ENCODE peak calls at places on chromosomes 6 and 20, in ten cellular contexts. One of them, this sample, is unnamed.

GRCh38 chr6:52718535-52718934 is 44.7 kb downstream of the GSTA2 start:
- DNase-seq in hippocampal formation: no peak
- DNase-seq in AG04450: no peak
- DNase-seq in RWPE1: no peak
- DNase-seq in RCC 7860: no peak
- DNase-seq in GM13977: no peak
- DNase-seq in Panc1: no peak
- DNase-seq in brain microvascular endothelial cell: no peak
- DNase-seq in skeletal muscle cell: no peak
- DNase-seq in stimulated activated CD4-positive, alpha-beta T cell treated with anti-CD3 and anti-CD28 coated beads, Interleukin-15, amount 100 ng/mL, for 1 hour: no peak
- DNase-seq in this sample: no peak

GRCh38 chr6:99618649-99619408 is 12.2 kb downstream of the PRDM13 start:
- DNase-seq in RWPE1: no peak
- DNase-seq in AG04450: no peak
- DNase-seq in stimulated activated CD4-positive, alpha-beta T cell treated with anti-CD3 and anti-CD28 coated beads, Interleukin-15, amount 100 ng/mL, for 1 hour: no peak
- DNase-seq in hippocampal formation: no peak
- DNase-seq in brain microvascular endothelial cell: no peak
- DNase-seq in skeletal muscle cell: no peak
- DNase-seq in RCC 7860: no peak
- DNase-seq in Panc1: no peak
- DNase-seq in GM13977: no peak
- DNase-seq in this sample: no peak

GRCh38 chr20:36399147-36399968 is 93.2 kb downstream of the DLGAP4 start:
- DNase-seq in RWPE1: peak; percentile 63
- DNase-seq in AG04450: no peak
- DNase-seq in Panc1: peak; percentile 39
- DNase-seq in hippocampal formation: no peak
- DNase-seq in GM13977: peak; percentile 77
- DNase-seq in stimulated activated CD4-positive, alpha-beta T cell treated with anti-CD3 and anti-CD28 coated beads, Interleukin-15, amount 100 ng/mL, for 1 hour: no peak
- DNase-seq in skeletal muscle cell: no peak
- DNase-seq in RCC 7860: no peak
- DNase-seq in brain microvascular endothelial cell: peak; percentile 33
- DNase-seq in this sample: peak; percentile 14

GRCh38 chr6:20265842-20266241 is 53.6 kb upstream of the MBOAT1 start:
- DNase-seq in GM13977: no peak
- DNase-seq in hippocampal formation: no peak
- DNase-seq in RWPE1: peak; percentile 45
- DNase-seq in Panc1: no peak
- DNase-seq in stimulated activated CD4-positive, alpha-beta T cell treated with anti-CD3 and anti-CD28 coated beads, Interleukin-15, amount 100 ng/mL, for 1 hour: no peak
- DNase-seq in skeletal muscle cell: no peak
- DNase-seq in brain microvascular endothelial cell: no peak
- DNase-seq in AG04450: no peak
- DNase-seq in RCC 7860: no peak
- DNase-seq in this sample: no peak

GRCh38 chr6:166616261-166617226 is 10.5 kb downstream of the RPS6KA2 start:
- DNase-seq in stimulated activated CD4-positive, alpha-beta T cell treated with anti-CD3 and anti-CD28 coated beads, Interleukin-15, amount 100 ng/mL, for 1 hour: no peak
- DNase-seq in RCC 7860: no peak
- DNase-seq in GM13977: no peak
- DNase-seq in brain microvascular endothelial cell: no peak
- DNase-seq in Panc1: no peak
- DNase-seq in skeletal muscle cell: no peak
- DNase-seq in AG04450: no peak
- DNase-seq in RWPE1: no peak
- DNase-seq in hippocampal formation: no peak
- DNase-seq in this sample: no peak

GRCh38 chr6:43273707-43274106 is 24.4 kb upstream of the SLC22A7 start:
- DNase-seq in brain microvascular endothelial cell: no peak
- DNase-seq in Panc1: no peak
- DNase-seq in RCC 7860: no peak
- DNase-seq in GM13977: no peak
- DNase-seq in hippocampal formation: no peak
- DNase-seq in RWPE1: no peak
- DNase-seq in stimulated activated CD4-positive, alpha-beta T cell treated with anti-CD3 and anti-CD28 coated beads, Interleukin-15, amount 100 ng/mL, for 1 hour: no peak
- DNase-seq in skeletal muscle cell: no peak
- DNase-seq in AG04450: no peak
- DNase-seq in this sample: no peak

GRCh38 chr6:66508433-66508832 is 801.4 kb upstream of the EYS start:
- DNase-seq in RWPE1: peak; percentile 16
- DNase-seq in GM13977: no peak
- DNase-seq in stimulated activated CD4-positive, alpha-beta T cell treated with anti-CD3 and anti-CD28 coated beads, Interleukin-15, amount 100 ng/mL, for 1 hour: no peak
- DNase-seq in hippocampal formation: no peak
- DNase-seq in AG04450: peak; percentile 58
- DNase-seq in Panc1: no peak
- DNase-seq in RCC 7860: no peak
- DNase-seq in skeletal muscle cell: peak; percentile 5
- DNase-seq in brain microvascular endothelial cell: no peak
- DNase-seq in this sample: no peak

GRCh38 chr20:54132612-54133433 is 41.0 kb downstream of the CYP24A1 start:
- DNase-seq in skeletal muscle cell: peak; percentile 98
- DNase-seq in RWPE1: peak; percentile 97
- DNase-seq in brain microvascular endothelial cell: peak; percentile 96
- DNase-seq in Panc1: peak; percentile 66
- DNase-seq in GM13977: no peak
- DNase-seq in AG04450: peak; percentile 94
- DNase-seq in RCC 7860: peak; percentile 99
- DNase-seq in hippocampal formation: no peak
- DNase-seq in stimulated activated CD4-positive, alpha-beta T cell treated with anti-CD3 and anti-CD28 coated beads, Interleukin-15, amount 100 ng/mL, for 1 hour: no peak
- DNase-seq in this sample: no peak

GRCh38 chr6:74715362-74716068 is 490.3 kb downstream of the COL12A1 start:
- DNase-seq in hippocampal formation: no peak
- DNase-seq in AG04450: peak; percentile 18
- DNase-seq in Panc1: no peak
- DNase-seq in RWPE1: peak; percentile 24
- DNase-seq in brain microvascular endothelial cell: no peak
- DNase-seq in RCC 7860: no peak
- DNase-seq in stimulated activated CD4-positive, alpha-beta T cell treated with anti-CD3 and anti-CD28 coated beads, Interleukin-15, amount 100 ng/mL, for 1 hour: no peak
- DNase-seq in skeletal muscle cell: peak; percentile 47
- DNase-seq in GM13977: no peak
- DNase-seq in this sample: no peak

GRCh38 chr6:75204222-75204958 is 1.5 kb downstream of the COL12A1 start:
- DNase-seq in hippocampal formation: peak; percentile 34
- DNase-seq in brain microvascular endothelial cell: peak; percentile 91
- DNase-seq in RWPE1: peak; percentile 84
- DNase-seq in skeletal muscle cell: peak; percentile 85
- DNase-seq in GM13977: peak; percentile 73
- DNase-seq in AG04450: peak; percentile 88
- DNase-seq in Panc1: no peak
- DNase-seq in RCC 7860: peak; percentile 26
- DNase-seq in stimulated activated CD4-positive, alpha-beta T cell treated with anti-CD3 and anti-CD28 coated beads, Interleukin-15, amount 100 ng/mL, for 1 hour: no peak
- DNase-seq in this sample: no peak